ENCODE peak calls at places on chromosome 1, in six cellular contexts. C, A, K, J, Z and U are unnamed samples.

GRCh38 chr1:77354536-77354935 is 72.7 kb downstream of the AK5 start:
- DNase-seq in Z (no peak), A (no peak), C (no peak), K (no peak), J (no peak), U (no peak)

GRCh38 chr1:109655624-109656519 is at the start of gene GSTM4:
- DNase-seq in C (peak; percentile 49), Z (peak; percentile 78), A (peak; percentile 64), J (peak; percentile 77), K (peak; percentile 71), U (peak; percentile 84)

GRCh38 chr1:206875752-206876380 is 10.4 kb downstream of the IL20 start:
- DNase-seq in J (no peak), C (no peak), K (no peak), Z (no peak), A (no peak), U (no peak)

GRCh38 chr1:166151804-166152203 is 15.0 kb downstream of the FAM78B start:
- DNase-seq in K (no peak), A (no peak), J (no peak), C (no peak), Z (no peak), U (no peak)

GRCh38 chr1:84286071-84286470 is 15.4 kb upstream of the SAMD13 start:
- DNase-seq in K (no peak), C (no peak), Z (no peak), J (no peak), A (no peak), U (no peak)

GRCh38 chr1:89149229-89149628 is 23.3 kb upstream of the GBP2 start:
- DNase-seq in A (no peak), J (peak; percentile 6), K (peak; percentile 44), Z (no peak), C (no peak), U (no peak)

GRCh38 chr1:905811-906531 is 17.8 kb upstream of the SAMD11 start:
- DNase-seq in J (no peak), Z (peak; percentile 3), C (no peak), K (no peak), A (peak; percentile 8), U (peak; percentile 45)

GRCh38 chr1:73452522-73452921 is 745.5 kb downstream of the LRRIQ3 start:
- DNase-seq in J (no peak), C (no peak), K (no peak), Z (no peak), A (no peak), U (no peak)

GRCh38 chr1:64212023-64212422 is 8.6 kb downstream of the UBE2U start:
- DNase-seq in A (no peak), K (no peak), Z (no peak), J (no peak), C (no peak), U (no peak)

GRCh38 chr1:185227161-185227560 is 70.2 kb downstream of the SWT1 start:
- DNase-seq in A (no peak), J (no peak), K (no peak), Z (no peak), C (no peak), U (no peak)

GRCh38 chr1:246221390-246222240 is 285.5 kb downstream of the SMYD3 start:
- DNase-seq in K (peak; percentile 46), C (no peak), A (no peak), J (no peak), Z (no peak), U (no peak)

GRCh38 chr1:162357681-162358266 is 18.9 kb downstream of the SPATA46 start:
- DNase-seq in A (no peak), J (no peak), Z (no peak), K (peak; percentile 64), C (no peak), U (no peak)

GRCh38 chr1:202192770-202193613 is 607 bp upstream of the LGR6 start:
- DNase-seq in K (peak; percentile 75), J (peak; percentile 11), Z (peak; percentile 54), C (peak; percentile 44), A (peak; percentile 69), U (peak; percentile 60)

GRCh38 chr1:172380441-172381244 is 39.8 kb upstream of the C1orf105 start:
- DNase-seq in J (no peak), A (no peak), K (peak; percentile 64), C (no peak), Z (no peak), U (no peak)

GRCh38 chr1:115555446-115555845 is 86.3 kb upstream of the VANGL1 start:
- DNase-seq in Z (no peak), J (no peak), C (no peak), A (no peak), K (no peak), U (no peak)

GRCh38 chr1:244349581-244350001 is 102.1 kb downstream of the ADSS2 start:
- DNase-seq in C (no peak), K (peak; percentile 82), A (no peak), Z (no peak), J (no peak), U (no peak)

GRCh38 chr1:2231667-2232254 is 3.6 kb downstream of the SKI start:
- DNase-seq in J (peak; percentile 48), A (no peak), Z (peak; percentile 76), K (peak; percentile 78), C (peak; percentile 73), U (peak; percentile 84)

GRCh38 chr1:154190550-154190949 is 1.4 kb downstream of the TPM3 start:
- DNase-seq in Z (no peak), C (no peak), A (no peak), K (peak; percentile 85), J (no peak), U (no peak)

GRCh38 chr1:23483327-23484252 is at the start of gene ASAP3:
- DNase-seq in K (peak; percentile 35), Z (peak; percentile 45), A (peak; percentile 40), C (peak; percentile 5), J (no peak), U (peak; percentile 58)

GRCh38 chr1:152049291-152050073 is 12.7 kb upstream of the S100A11 start:
- DNase-seq in C (no peak), A (no peak), K (no peak), Z (no peak), J (no peak), U (no peak)

GRCh38 chr1:12480031-12480430 is 138.0 kb downstream of the DHRS3 start:
- DNase-seq in Z (no peak), A (no peak), J (no peak), C (no peak), K (no peak), U (no peak)

GRCh38 chr1:151905070-151905442 is 4.3 kb downstream of the THEM4 start:
- DNase-seq in K (peak; percentile 55), J (no peak), Z (no peak), C (peak; percentile 36), A (no peak), U (no peak)

GRCh38 chr1:21397813-21398188 is 42.1 kb upstream of the NBPF3 start:
- DNase-seq in K (peak; percentile 9), C (no peak), J (peak; percentile 22), A (no peak), Z (no peak), U (no peak)

GRCh38 chr1:175768610-175769009 is 25.2 kb upstream of the TNR start:
- DNase-seq in A (no peak), K (no peak), Z (no peak), C (no peak), J (no peak), U (no peak)

GRCh38 chr1:55519276-55519675 is 304.1 kb upstream of the USP24 start:
- DNase-seq in A (no peak), C (no peak), Z (no peak), J (no peak), K (no peak), U (no peak)

GRCh38 chr1:85027242-85027983 is 20.9 kb downstream of the MCOLN3 start:
- DNase-seq in C (peak; percentile 6), A (no peak), Z (no peak), K (no peak), J (no peak), U (no peak)

GRCh38 chr1:60874703-60875102 is 207.7 kb upstream of the NFIA start:
- DNase-seq in C (no peak), Z (no peak), K (peak; percentile 80), A (no peak), J (no peak), U (no peak)

GRCh38 chr1:119783354-119784126 is 14.8 kb upstream of the HMGCS2 start:
- DNase-seq in J (no peak), K (no peak), C (no peak), Z (no peak), A (no peak), U (no peak)

GRCh38 chr1:166975361-166976129 is at the start of gene ILDR2:
- DNase-seq in K (peak; percentile 27), Z (peak; percentile 41), J (peak; percentile 52), C (peak; percentile 25), A (peak; percentile 40), U (peak; percentile 56)

GRCh38 chr1:206674745-206675175 is 9.9 kb upstream of the MAPKAPK2 start:
- DNase-seq in Z (peak; percentile 89), K (no peak), C (no peak), A (no peak), J (no peak), U (peak; percentile 82)

GRCh38 chr1:113653741-113654140 is 105.5 kb downstream of the PHTF1 start:
- DNase-seq in K (no peak), A (no peak), J (no peak), Z (no peak), C (no peak), U (no peak)

GRCh38 chr1:33122483-33123170 is 41.7 kb downstream of the AZIN2 start:
- DNase-seq in K (no peak), A (no peak), J (no peak), C (no peak), Z (no peak), U (peak; percentile 29)

GRCh38 chr1:94871031-94871430 is 50.9 kb downstream of the SLC44A3 start:
- DNase-seq in J (no peak), K (no peak), A (no peak), C (no peak), Z (no peak), U (no peak)

GRCh38 chr1:155191904-155192303 is 15.8 kb downstream of the THBS3 start:
- DNase-seq in K (no peak), J (no peak), Z (no peak), C (no peak), A (no peak), U (no peak)